ENCODE peak calls at places on chromosome 22, in ten cellular contexts. N is nephron progenitor cell; Y is BJ; A is lung microvascular endothelial cell; H is fibroblast of mammary gland; R is NCI-H1105; Q is psoas muscle; I is stimulated activated CD4-positive, alpha-beta T cell treated with anti-CD3 and anti-CD28 coated beads, Interleukin-1b, Interleukin-23, amount 100 ng/mL, for 1 hour; C is iris pigment epithelial cell; O is effector memory CD4-positive, alpha-beta T cell. T is an unnamed sample.

GRCh38 chr22:27216444-27216843 is 559.1 kb downstream of the MIAT start:
- DNase-seq in N (no peak), Y (no peak), A (no peak), H (no peak), R (no peak), Q (no peak), I (no peak), C (no peak), O (no peak), T (no peak)

GRCh38 chr22:49216579-49216978 is 611.1 kb downstream of the BRD1 start:
- DNase-seq in N (no peak), Y (no peak), A (no peak), H (no peak), R (no peak), Q (no peak), I (no peak), C (no peak), O (no peak), T (no peak)

GRCh38 chr22:36577019-36577418 is 48.1 kb upstream of the EIF3D start:
- DNase-seq in N (no peak), Y (peak), A (no peak), H (peak), R (no peak), Q (no peak), I (no peak), C (peak), O (no peak), T (no peak)

GRCh38 chr22:46031066-46031465 is 54.1 kb upstream of the WNT7B start:
- DNase-seq in N (no peak), Y (no peak), A (no peak), H (no peak), R (no peak), Q (no peak), I (no peak), C (no peak), O (no peak), T (no peak)

GRCh38 chr22:36760716-36761115 is 15.2 kb downstream of the IFT27 start:
- DNase-seq in N (no peak), Y (no peak), A (no peak), H (no peak), R (no peak), Q (no peak), I (no peak), C (no peak), O (no peak), T (no peak)

GRCh38 chr22:24514241-24515024 is 19.3 kb downstream of the UPB1 start:
- DNase-seq in N (no peak), Y (no peak), A (no peak), H (no peak), R (no peak), Q (peak), I (no peak), C (no peak), O (no peak), T (peak)

GRCh38 chr22:25564320-25564978 is at the start of gene GRK3:
- DNase-seq in N (peak), Y (no peak), A (no peak), H (peak), R (peak), Q (peak), I (peak), C (peak), O (peak), T (peak)

GRCh38 chr22:19554834-19555404 is 30.7 kb upstream of the CLDN5 start:
- DNase-seq in N (peak), Y (no peak), A (peak), H (peak), R (no peak), Q (no peak), I (no peak), C (peak), O (no peak), T (no peak)

GRCh38 chr22:37569009-37569920 is 9.0 kb downstream of the CDC42EP1 start:
- DNase-seq in N (no peak), Y (no peak), A (no peak), H (no peak), R (no peak), Q (peak), I (no peak), C (no peak), O (no peak), T (peak)

GRCh38 chr22:39996732-39997131 is 2.0 kb downstream of the FAM83F start:
- DNase-seq in N (no peak), Y (no peak), A (no peak), H (no peak), R (no peak), Q (no peak), I (no peak), C (no peak), O (no peak), T (no peak)

GRCh38 chr22:27149886-27150529 is 492.6 kb downstream of the MIAT start:
- DNase-seq in N (no peak), Y (no peak), A (peak), H (peak), R (no peak), Q (no peak), I (no peak), C (peak), O (no peak), T (no peak)

GRCh38 chr22:41543854-41544670 is at the start of gene POLR3H:
- DNase-seq in N (peak), Y (peak), A (peak), H (peak), R (peak), Q (peak), I (peak), C (peak), O (peak), T (peak)

GRCh38 chr22:27839261-27839660 is 37.7 kb upstream of the MN1 start:
- DNase-seq in N (no peak), Y (no peak), A (no peak), H (peak), R (no peak), Q (no peak), I (no peak), C (no peak), O (no peak), T (no peak)

GRCh38 chr22:20456722-20457076 is 19.1 kb upstream of the SCARF2 start:
- DNase-seq in N (no peak), Y (no peak), A (no peak), H (no peak), R (no peak), Q (no peak), I (no peak), C (no peak), O (no peak), T (no peak)

GRCh38 chr22:49753276-49753884 is 74.3 kb downstream of the BRD1 start:
- DNase-seq in N (no peak), Y (no peak), A (no peak), H (no peak), R (no peak), Q (no peak), I (no peak), C (no peak), O (no peak), T (peak)

GRCh38 chr22:35191412-35191811 is 65.9 kb upstream of the HMGXB4 start:
- DNase-seq in N (no peak), Y (no peak), A (peak), H (peak), R (no peak), Q (no peak), I (no peak), C (peak), O (no peak), T (no peak)

GRCh38 chr22:19178659-19179471 is at the start of gene SLC25A1:
- DNase-seq in N (peak), Y (no peak), A (peak), H (peak), R (peak), Q (peak), I (peak), C (peak), O (peak), T (peak)

GRCh38 chr22:42959472-42960145 is 55.3 kb downstream of the PACSIN2 start:
- DNase-seq in N (no peak), Y (no peak), A (peak), H (peak), R (no peak), Q (no peak), I (no peak), C (peak), O (no peak), T (no peak)

GRCh38 chr22:26318975-26319374 is 110.1 kb upstream of the ASPHD2 start:
- DNase-seq in N (no peak), Y (no peak), A (no peak), H (no peak), R (no peak), Q (no peak), I (no peak), C (no peak), O (no peak), T (no peak)

GRCh38 chr22:38464992-38465672 is 2.8 kb upstream of the KDELR3 start:
- DNase-seq in N (no peak), Y (no peak), A (no peak), H (no peak), R (no peak), Q (peak), I (no peak), C (no peak), O (no peak), T (peak)

GRCh38 chr22:43015677-43016042 is 711 bp upstream of the PACSIN2 start:
- DNase-seq in N (no peak), Y (no peak), A (no peak), H (no peak), R (no peak), Q (no peak), I (no peak), C (no peak), O (no peak), T (no peak)

GRCh38 chr22:23823331-23823791 is 15.4 kb downstream of the DERL3 start:
- DNase-seq in N (no peak), Y (no peak), A (no peak), H (peak), R (no peak), Q (peak), I (no peak), C (no peak), O (no peak), T (no peak)

GRCh38 chr22:45742866-45743450 is 71.3 kb downstream of the ATXN10 start:
- DNase-seq in N (no peak), Y (peak), A (peak), H (peak), R (no peak), Q (peak), I (no peak), C (peak), O (no peak), T (no peak)

GRCh38 chr22:39303358-39303757 is 16.1 kb downstream of the RPL3 start:
- DNase-seq in N (no peak), Y (no peak), A (no peak), H (no peak), R (no peak), Q (no peak), I (no peak), C (no peak), O (no peak), T (no peak)

GRCh38 chr22:17313591-17313990 is 55.7 kb upstream of the CECR2 start:
- DNase-seq in N (no peak), Y (no peak), A (no peak), H (no peak), R (no peak), Q (no peak), I (no peak), C (no peak), O (no peak), T (no peak)

GRCh38 chr22:36566720-36567119 is 37.8 kb upstream of the EIF3D start:
- DNase-seq in N (no peak), Y (no peak), A (no peak), H (no peak), R (no peak), Q (no peak), I (no peak), C (no peak), O (no peak), T (no peak)

GRCh38 chr22:40204331-40205116 is 26.8 kb downstream of the TNRC6B start:
- DNase-seq in N (peak), Y (peak), A (peak), H (peak), R (no peak), Q (no peak), I (no peak), C (peak), O (no peak), T (no peak)

GRCh38 chr22:20422965-20423635 is 14.5 kb downstream of the SCARF2 start:
- DNase-seq in N (no peak), Y (no peak), A (no peak), H (no peak), R (no peak), Q (peak), I (no peak), C (no peak), O (no peak), T (no peak)

GRCh38 chr22:46896166-46896565 is 133.7 kb downstream of the TBC1D22A start:
- DNase-seq in N (no peak), Y (no peak), A (no peak), H (no peak), R (no peak), Q (no peak), I (no peak), C (no peak), O (no peak), T (no peak)

GRCh38 chr22:47197735-47198500 is 435.5 kb downstream of the TBC1D22A start:
- DNase-seq in N (no peak), Y (no peak), A (no peak), H (no peak), R (no peak), Q (peak), I (no peak), C (no peak), O (no peak), T (no peak)

GRCh38 chr22:30205281-30206115 is 41.1 kb downstream of the LIF start:
- DNase-seq in N (no peak), Y (peak), A (peak), H (peak), R (no peak), Q (peak), I (no peak), C (peak), O (no peak), T (no peak)

GRCh38 chr22:20422271-20422958 is 15.2 kb downstream of the SCARF2 start:
- DNase-seq in N (no peak), Y (peak), A (no peak), H (peak), R (no peak), Q (peak), I (no peak), C (no peak), O (no peak), T (no peak)